ENCODE peak calls at places on chromosomes 6 and 20, in four cellular contexts. One of them, this sample, is unnamed.
A peak's percentile ranks its signal among the peaks of the same experiment; 100 is the strongest.

GRCh38 chr6:34447915-34448314 is 18.0 kb upstream of the PACSIN1 start:
- DNase-seq in left cardiac atrium: no peak
- DNase-seq in astrocyte of the spinal cord: no peak
- DNase-seq in germinal center: peak; percentile 24
- DNase-seq in this sample: peak; percentile 97

GRCh38 chr6:124007266-124007665 is 203.6 kb downstream of the NKAIN2 start:
- DNase-seq in left cardiac atrium: no peak
- DNase-seq in astrocyte of the spinal cord: no peak
- DNase-seq in germinal center: no peak
- DNase-seq in this sample: no peak

GRCh38 chr6:108837236-108837971 is 10.8 kb upstream of the ARMC2 start:
- DNase-seq in left cardiac atrium: no peak
- DNase-seq in astrocyte of the spinal cord: no peak
- DNase-seq in germinal center: no peak
- DNase-seq in this sample: no peak

GRCh38 chr6:149202967-149203366 is 114.5 kb upstream of the TAB2 start:
- DNase-seq in left cardiac atrium: no peak
- DNase-seq in astrocyte of the spinal cord: no peak
- DNase-seq in germinal center: no peak
- DNase-seq in this sample: no peak

GRCh38 chr20:61759286-61760065 is 306.2 kb downstream of the TAF4 start:
- DNase-seq in astrocyte of the spinal cord: no peak
- DNase-seq in left cardiac atrium: no peak
- DNase-seq in germinal center: no peak
- DNase-seq in this sample: no peak

GRCh38 chr6:10390495-10391298 is 24.2 kb downstream of the TFAP2A start:
- DNase-seq in left cardiac atrium: no peak
- DNase-seq in germinal center: no peak
- DNase-seq in astrocyte of the spinal cord: no peak
- DNase-seq in this sample: no peak

GRCh38 chr6:145277358-145278097 is 457.8 kb downstream of the EPM2A start:
- DNase-seq in germinal center: no peak
- DNase-seq in astrocyte of the spinal cord: no peak
- DNase-seq in left cardiac atrium: no peak
- DNase-seq in this sample: no peak

GRCh38 chr6:134719850-134720249 is 230.1 kb downstream of the ALDH8A1 start:
- DNase-seq in germinal center: no peak
- DNase-seq in left cardiac atrium: no peak
- DNase-seq in astrocyte of the spinal cord: no peak
- DNase-seq in this sample: peak; percentile 29

GRCh38 chr6:15509335-15509933 is 153.4 kb downstream of the DTNBP1 start:
- DNase-seq in germinal center: no peak
- DNase-seq in astrocyte of the spinal cord: no peak
- DNase-seq in left cardiac atrium: no peak
- DNase-seq in this sample: no peak

GRCh38 chr20:24683676-24684075 is 214.2 kb downstream of the SYNDIG1 start:
- DNase-seq in germinal center: no peak
- DNase-seq in astrocyte of the spinal cord: no peak
- DNase-seq in left cardiac atrium: no peak
- DNase-seq in this sample: no peak

GRCh38 chr6:7184502-7184901 is 76.7 kb downstream of the RREB1 start:
- DNase-seq in germinal center: no peak
- DNase-seq in left cardiac atrium: no peak
- DNase-seq in astrocyte of the spinal cord: no peak
- DNase-seq in this sample: no peak

GRCh38 chr6:36621371-36621855 is 27.3 kb downstream of the SRSF3 start:
- DNase-seq in germinal center: no peak
- DNase-seq in left cardiac atrium: no peak
- DNase-seq in astrocyte of the spinal cord: no peak
- DNase-seq in this sample: no peak

GRCh38 chr20:48403362-48403761 is 424.4 kb downstream of the PREX1 start:
- DNase-seq in astrocyte of the spinal cord: no peak
- DNase-seq in germinal center: no peak
- DNase-seq in left cardiac atrium: no peak
- DNase-seq in this sample: no peak

GRCh38 chr20:15310361-15310760 is 972.9 kb upstream of the FLRT3 start:
- DNase-seq in germinal center: no peak
- DNase-seq in astrocyte of the spinal cord: no peak
- DNase-seq in left cardiac atrium: no peak
- DNase-seq in this sample: no peak

GRCh38 chr6:168179702-168180382 is 100.8 kb upstream of the FRMD1 start:
- DNase-seq in astrocyte of the spinal cord: no peak
- DNase-seq in left cardiac atrium: no peak
- DNase-seq in germinal center: no peak
- DNase-seq in this sample: no peak

This sample was measured in G401.